ENCODE peak calls at places on chromosomes 4 and X, in nine cellular contexts. S, R, Z, G, V, L, A, Y and O are unnamed samples.

GRCh38 chr4:119518915-119519410 is 109.6 kb downstream of the PDE5A start:
- DNase-seq in S (no peak), R (no peak), Z (no peak), G (no peak), V (no peak), L (no peak), A (no peak), Y (no peak), O (no peak)

GRCh38 chrX:104695593-104695992 is 129.6 kb downstream of the IL1RAPL2 start:
- DNase-seq in S (no peak), R (no peak), Z (no peak), G (no peak), V (no peak), L (no peak), A (no peak), Y (no peak), O (no peak)

GRCh38 chrX:97672138-97672537 is 788.4 kb downstream of the RPA4 start:
- DNase-seq in S (no peak), R (no peak), Z (no peak), G (no peak), V (no peak), L (no peak), A (no peak), Y (no peak), O (no peak)

GRCh38 chr4:108352664-108353308 is 184.1 kb upstream of the LEF1 start:
- DNase-seq in S (no peak), R (no peak), Z (no peak), G (no peak), V (no peak), L (no peak), A (no peak), Y (no peak), O (no peak)

GRCh38 chr4:117800636-117801035 is 233.7 kb upstream of the NDST3 start:
- DNase-seq in S (no peak), R (no peak), Z (no peak), G (no peak), V (no peak), L (no peak), A (no peak), Y (no peak), O (no peak)

GRCh38 chr4:90419124-90419711 is 292.0 kb downstream of the CCSER1 start:
- DNase-seq in S (no peak), R (no peak), Z (peak; percentile 31), G (no peak), V (peak; percentile 38), L (no peak), A (no peak), Y (no peak), O (peak; percentile 51)

GRCh38 chr4:15755321-15755750 is 22.8 kb upstream of the CD38 start:
- DNase-seq in S (no peak), R (peak; percentile 21), Z (peak; percentile 84), G (no peak), V (peak; percentile 69), L (no peak), A (no peak), Y (no peak), O (no peak)

GRCh38 chrX:119237526-119238035 is 1.5 kb downstream of the PGRMC1 start:
- DNase-seq in S (no peak), R (no peak), Z (no peak), G (no peak), V (no peak), L (no peak), A (no peak), Y (no peak), O (no peak)

GRCh38 chr4:8200302-8200975 is 1.3 kb downstream of the SH3TC1 start:
- DNase-seq in S (peak; percentile 68), R (no peak), Z (no peak), G (peak; percentile 77), V (peak; percentile 70), L (peak; percentile 86), A (peak; percentile 41), Y (peak; percentile 86), O (no peak)

GRCh38 chr4:10101559-10102192 is 14.9 kb downstream of the WDR1 start:
- DNase-seq in S (no peak), R (no peak), Z (no peak), G (no peak), V (no peak), L (no peak), A (no peak), Y (no peak), O (no peak)

GRCh38 chr4:85895755-85896154 is 420.8 kb downstream of the ARHGAP24 start:
- DNase-seq in S (no peak), R (no peak), Z (no peak), G (no peak), V (no peak), L (no peak), A (no peak), Y (no peak), O (no peak)

GRCh38 chr4:101667348-101667747 is 123.2 kb upstream of the BANK1 start:
- DNase-seq in S (no peak), R (no peak), Z (peak; percentile 74), G (no peak), V (no peak), L (no peak), A (no peak), Y (no peak), O (no peak)

GRCh38 chrX:87517571-87518141 is at the start of gene KLHL4:
- DNase-seq in S (no peak), R (peak; percentile 38), Z (peak; percentile 97), G (no peak), V (peak; percentile 82), L (no peak), A (no peak), Y (no peak), O (no peak)

GRCh38 chrX:115559672-115560071 is 1.3 kb upstream of the PLS3 start:
- DNase-seq in S (no peak), R (no peak), Z (no peak), G (no peak), V (no peak), L (no peak), A (no peak), Y (no peak), O (no peak)

GRCh38 chrX:40971736-40972135 is 113.5 kb upstream of the USP9X start:
- DNase-seq in S (no peak), R (no peak), Z (no peak), G (no peak), V (no peak), L (no peak), A (no peak), Y (no peak), O (no peak)

GRCh38 chrX:129779747-129780146 is at the start of gene SASH3:
- DNase-seq in S (peak; percentile 40), R (no peak), Z (no peak), G (peak; percentile 78), V (no peak), L (peak; percentile 84), A (peak; percentile 62), Y (peak; percentile 82), O (no peak)

GRCh38 chr4:42628740-42629139 is 28.2 kb downstream of the ATP8A1 start:
- DNase-seq in S (no peak), R (no peak), Z (no peak), G (no peak), V (no peak), L (peak; percentile 61), A (no peak), Y (peak; percentile 44), O (no peak)
- H3K27ac ChIP-seq in S (peak overlapping the region; percentile 62), R (no peak overlapping the region), Z (no peak overlapping the region), G (no peak overlapping the region), V (no peak overlapping the region), L (no peak overlapping the region), A (no peak overlapping the region), Y (no peak overlapping the region), O (no peak overlapping the region)

GRCh38 chr4:48831532-48832015 is 686 bp downstream of the OCIAD1 start:
- DNase-seq in S (no peak), R (no peak), Z (no peak), G (no peak), V (no peak), L (no peak), A (no peak), Y (no peak), O (no peak)

GRCh38 chr4:48832571-48832970 is 1.7 kb downstream of the OCIAD1 start:
- DNase-seq in S (no peak), R (no peak), Z (no peak), G (no peak), V (peak; percentile 3), L (no peak), A (no peak), Y (no peak), O (no peak)

GRCh38 chr4:48827622-48828021 is 3.3 kb upstream of the OCIAD1 start:
- DNase-seq in S (no peak), R (no peak), Z (no peak), G (no peak), V (no peak), L (no peak), A (no peak), Y (no peak), O (no peak)

GRCh38 chr4:48836658-48837057 is 5.8 kb downstream of the OCIAD1 start:
- DNase-seq in S (no peak), R (no peak), Z (no peak), G (no peak), V (no peak), L (no peak), A (no peak), Y (no peak), O (no peak)

DNA sequence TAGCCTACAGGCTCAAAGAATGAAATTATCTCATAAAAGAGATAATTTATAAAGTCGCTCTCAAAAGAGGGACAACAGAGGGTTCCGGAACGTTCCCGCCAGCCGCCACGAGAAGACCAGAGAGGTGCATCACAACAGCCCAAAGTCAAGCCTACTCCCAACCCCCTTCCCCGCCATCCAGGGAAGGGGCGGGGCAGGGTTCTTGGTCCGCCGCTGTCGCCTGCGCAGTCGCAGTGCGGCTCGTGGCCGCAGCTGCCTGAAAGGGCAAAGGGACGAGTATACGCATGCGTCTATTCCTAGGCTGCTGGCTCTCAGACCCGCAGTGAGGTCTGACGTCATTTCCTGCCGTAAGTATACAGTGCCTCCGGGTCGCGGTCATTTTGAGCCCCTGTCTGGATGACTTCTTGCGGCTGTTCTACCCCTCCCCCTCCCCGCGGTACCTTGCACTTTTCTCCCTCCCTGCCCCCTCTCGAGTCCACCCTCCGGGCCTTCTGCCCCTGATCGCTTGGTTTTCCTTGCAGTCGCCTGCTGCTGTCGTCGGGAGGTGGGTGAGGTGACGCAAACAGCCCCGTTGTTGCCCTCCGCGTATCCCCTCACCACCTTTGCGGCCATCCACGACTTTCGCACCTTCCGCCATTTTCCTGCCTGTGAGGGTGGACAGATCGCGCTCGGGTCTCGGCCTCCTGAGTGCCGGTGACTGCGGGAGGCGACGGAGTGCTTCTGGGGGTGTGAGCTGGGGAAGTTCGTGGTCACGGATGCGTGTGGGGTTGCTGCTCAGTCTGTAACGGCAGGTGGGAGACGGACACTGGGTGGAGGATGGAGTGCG is at the start of gene OCIAD1:
- DNase-seq in S (peak; percentile 94), R (peak; percentile 98), Z (peak; percentile 99), G (peak; percentile 98), V (peak; percentile 98), L (peak; percentile 100), A (peak; percentile 94), Y (peak; percentile 98), O (peak; percentile 93)
- H3K4me3 ChIP-seq in S (peak within 1 kb of the TSS; percentile 99), R (peak within 1 kb of the TSS; percentile 98), Z (peak within 1 kb of the TSS; percentile 80), G (peak within 1 kb of the TSS; percentile 75), V (peak within 1 kb of the TSS; percentile 98), L (peak within 1 kb of the TSS; percentile 83), A (peak within 1 kb of the TSS; percentile 94), Y (peak within 1 kb of the TSS; percentile 86), O (peak within 1 kb of the TSS; percentile 99)

GRCh38 chrX:110086916-110087484 is 84.1 kb downstream of the TMEM164 start:
- DNase-seq in S (no peak), R (peak; percentile 76), Z (peak; percentile 95), G (no peak), V (peak; percentile 88), L (no peak), A (no peak), Y (no peak), O (no peak)
- H3K27ac ChIP-seq in S (peak overlapping the region; percentile 83), R (peak overlapping the region; percentile 98), Z (peak overlapping the region; percentile 94), G (no peak overlapping the region), V (peak overlapping the region; percentile 99), L (peak overlapping the region; percentile 78), A (no peak overlapping the region), Y (peak overlapping the region; percentile 58), O (no peak overlapping the region)

GRCh38 chr4:99822734-99823133 is 6.1 kb downstream of the DAPP1 start:
- DNase-seq in S (no peak), R (no peak), Z (no peak), G (no peak), V (no peak), L (no peak), A (no peak), Y (no peak), O (no peak)
- H3K4me3 ChIP-seq in S (no peak overlapping the region), R (no peak overlapping the region), Z (no peak overlapping the region), G (no peak overlapping the region), V (no peak overlapping the region), L (no peak overlapping the region), A (no peak overlapping the region), Y (no peak overlapping the region), O (no peak overlapping the region)